ENCODE peak calls at places on chromosomes 16 and 17, in seven cellular contexts. B, I, N, W, A, K and X are unnamed samples.

GRCh38 chr16:19517424-19518089 is 4.3 kb downstream of the GDE1 start:
- DNase-seq in I (no peak), A (no peak), K (peak), N (no peak), B (peak), W (no peak), X (no peak)

GRCh38 chr16:71807905-71808592 is 585 bp downstream of the AP1G1 start:
- DNase-seq in W (peak), I (peak), B (peak), N (no peak), A (no peak), K (peak), X (peak)

GRCh38 chr17:81815646-81815985 is 11.7 kb downstream of the GCGR start:
- DNase-seq in A (no peak), K (no peak), N (no peak), I (no peak), W (no peak), B (no peak), X (no peak)

GRCh38 chr17:5783269-5783668 is 199.0 kb upstream of the NLRP1 start:
- DNase-seq in B (no peak), K (no peak), A (no peak), N (no peak), I (no peak), W (no peak), X (no peak)

GRCh38 chr17:71966459-71967313 is 154.1 kb upstream of the SOX9 start:
- DNase-seq in A (no peak), K (no peak), N (no peak), I (no peak), W (no peak), B (no peak), X (no peak)

GRCh38 chr16:22333457-22333994 is 36.3 kb downstream of the POLR3E start:
- DNase-seq in A (no peak), I (no peak), B (no peak), N (no peak), K (no peak), W (no peak), X (no peak)

GRCh38 chr16:17467923-17468540 is 2.7 kb downstream of the XYLT1 start:
- DNase-seq in B (peak), W (peak), A (peak), K (peak), N (peak), I (peak), X (no peak)

GRCh38 chr17:56821847-56822534 is 11.7 kb downstream of the C17orf67 start:
- DNase-seq in B (no peak), K (no peak), A (no peak), I (no peak), N (no peak), W (no peak), X (no peak)

GRCh38 chr16:56013962-56014552 is 138.9 kb upstream of the CES5A start:
- DNase-seq in A (no peak), K (no peak), N (peak), B (peak), W (peak), I (no peak), X (peak)

GRCh38 chr17:48904428-48904827 is 3.8 kb upstream of the UBE2Z start:
- DNase-seq in A (no peak), N (no peak), I (no peak), W (no peak), K (no peak), B (no peak), X (no peak)

GRCh38 chr17:65536573-65537342 is 24.7 kb downstream of the AXIN2 start:
- DNase-seq in W (no peak), N (no peak), I (no peak), B (no peak), A (no peak), K (no peak), X (no peak)

GRCh38 chr17:27602721-27603445 is 28.1 kb upstream of the LGALS9 start:
- DNase-seq in I (peak), W (peak), B (peak), A (peak), N (peak), K (peak), X (peak)

GRCh38 chr17:66540131-66540781 is 237.8 kb downstream of the PRKCA start:
- DNase-seq in N (no peak), K (peak), W (peak), I (no peak), B (peak), A (peak), X (no peak)

GRCh38 chr17:34299918-34300600 is 14.5 kb downstream of the CCL11 start:
- DNase-seq in I (no peak), A (no peak), K (peak), N (no peak), B (peak), W (no peak), X (no peak)

GRCh38 chr16:23754594-23755483 is at the start of gene CHP2:
- DNase-seq in I (peak), K (no peak), B (no peak), N (no peak), A (no peak), W (peak), X (no peak)

GRCh38 chr17:35241520-35241919 is 1.4 kb upstream of the SLFN5 start:
- DNase-seq in K (no peak), A (no peak), N (no peak), W (peak), B (no peak), I (no peak), X (no peak)

GRCh38 chr17:27929990-27930389 is 36.8 kb upstream of the LYRM9 start:
- DNase-seq in W (no peak), N (no peak), B (no peak), K (peak), I (no peak), A (no peak), X (no peak)

GRCh38 chr16:53504665-53505064 is 1.7 kb upstream of the AKTIP start:
- DNase-seq in I (no peak), B (peak), N (no peak), K (peak), A (no peak), W (no peak), X (no peak)

GRCh38 chr17:7464081-7464480 is 15.3 kb downstream of the ZBTB4 start:
- DNase-seq in K (no peak), N (no peak), W (no peak), B (no peak), A (no peak), I (no peak), X (no peak)

GRCh38 chr17:57749701-57750100 is 4.6 kb upstream of the CCDC182 start:
- DNase-seq in A (no peak), K (no peak), B (no peak), N (no peak), I (no peak), W (no peak), X (no peak)

GRCh38 chr16:67236551-67237395 is 9.8 kb downstream of the TMEM208 start:
- DNase-seq in I (peak), A (no peak), K (peak), B (peak), N (peak), W (peak), X (peak)

GRCh38 chr16:57480754-57481230 is 5.5 kb downstream of the DOK4 start:
- DNase-seq in W (no peak), K (no peak), B (no peak), N (no peak), A (no peak), I (peak), X (no peak)

GRCh38 chr17:40648326-40648968 is 829 bp upstream of the SMARCE1 start:
- DNase-seq in W (peak), B (peak), A (no peak), I (no peak), K (peak), N (no peak), X (peak)

GRCh38 chr17:15019158-15019557 is 246.0 kb downstream of the PMP22 start:
- DNase-seq in K (no peak), W (no peak), I (no peak), N (no peak), A (no peak), B (no peak), X (no peak)

DNA sequence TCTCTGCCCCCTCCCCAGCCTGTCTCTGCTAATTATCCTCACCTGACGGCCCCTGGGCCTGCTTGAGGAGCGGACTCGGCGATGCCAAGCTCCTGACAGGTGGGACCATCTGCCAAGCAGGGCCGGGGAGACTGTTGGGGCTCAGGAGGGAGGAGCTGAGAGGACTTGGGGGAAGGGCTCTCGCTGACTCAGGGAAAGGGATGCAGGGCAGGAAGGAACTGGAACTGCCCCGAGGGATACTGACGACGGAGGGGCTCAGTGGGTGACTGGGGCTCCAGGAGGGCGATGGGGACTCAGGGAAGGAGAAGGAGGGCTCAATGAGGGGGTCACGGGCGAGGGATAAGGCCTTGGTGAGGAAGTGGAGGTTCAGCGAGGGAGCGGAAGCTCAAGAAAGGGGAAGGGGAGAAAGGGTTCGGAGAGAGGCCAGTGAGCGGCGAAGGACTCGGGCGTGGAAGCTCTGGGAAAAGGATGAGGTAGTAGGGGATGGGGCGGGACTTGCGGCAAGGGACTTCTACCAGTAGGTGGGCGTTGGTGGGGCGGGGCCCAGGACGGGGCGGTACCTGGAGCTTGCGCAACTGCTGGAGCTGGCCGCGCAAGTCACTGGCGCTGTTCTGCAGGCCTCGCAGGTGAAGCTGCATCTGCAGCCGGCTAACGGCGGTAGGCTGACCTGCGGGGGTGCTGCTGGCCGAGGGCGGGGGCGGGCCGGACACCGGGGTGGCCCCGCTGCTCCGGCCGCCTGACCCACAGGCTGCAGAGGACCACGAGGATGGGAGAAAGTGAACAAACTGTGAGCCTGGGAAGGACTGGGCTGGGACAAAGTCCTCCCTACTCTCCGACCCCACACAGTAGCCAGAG is 46.5 kb downstream of the SRCIN1 start:
- DNase-seq in I (peak), B (peak), W (peak), A (no peak), N (peak), K (peak), X (peak)
- H3K4me3 ChIP-seq in I (peak), B (peak), W (no peak), A (no peak), N (peak), K (no peak), X (peak)

GRCh38 chr16:27366687-27367462 is 35.1 kb upstream of the IL21R start:
- DNase-seq in I (no peak), K (no peak), A (no peak), N (no peak), W (no peak), B (peak), X (no peak)
- H3K4me3 ChIP-seq in I (no peak), K (no peak), A (no peak), N (peak), W (no peak), B (no peak), X (no peak)

DNA sequence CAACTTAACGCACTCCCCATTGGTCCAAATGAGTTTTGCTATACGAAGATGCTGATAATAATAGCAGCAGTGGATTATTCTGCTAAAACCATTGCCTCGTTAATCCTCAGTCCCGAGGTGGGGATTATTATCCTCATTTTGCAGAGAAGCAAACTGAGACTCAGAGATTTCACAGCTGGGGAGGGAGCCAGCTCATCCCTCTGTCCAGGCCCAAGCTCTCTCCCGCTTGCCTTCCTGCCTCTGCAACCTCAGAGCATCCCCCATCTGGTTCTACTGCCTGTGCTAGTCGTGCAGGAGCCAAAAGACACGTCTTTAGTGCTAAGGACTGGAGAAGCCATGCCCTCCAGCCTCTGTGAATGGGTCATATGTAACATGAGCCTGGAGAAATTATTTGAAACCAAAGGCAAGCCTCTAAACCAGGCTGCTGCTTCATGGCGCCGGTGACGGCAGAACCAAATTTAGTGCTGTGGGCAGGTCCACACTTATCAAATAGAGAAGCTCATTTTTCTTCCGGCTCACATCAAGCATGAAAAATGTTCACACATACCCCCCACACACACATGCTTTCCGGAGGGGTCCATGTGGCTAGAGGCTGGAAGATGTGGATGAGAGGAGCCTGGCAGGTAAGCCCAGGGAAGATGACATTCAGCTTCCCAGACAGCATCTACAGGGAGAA is 13.5 kb downstream of the MAPT start:
- DNase-seq in K (no peak), B (no peak), W (no peak), I (peak), N (no peak), A (no peak), X (no peak)
- H3K4me3 ChIP-seq in K (no peak), B (no peak), W (no peak), I (peak), N (no peak), A (no peak), X (no peak)

GRCh38 chr17:74430706-74431567 is 951 bp upstream of the GPRC5C start:
- DNase-seq in W (peak), I (peak), K (peak), A (no peak), N (no peak), B (peak), X (peak)

GRCh38 chr17:74431568-74432483 is at the start of gene GPRC5C:
- DNase-seq in W (peak), K (no peak), A (no peak), I (peak), N (peak), B (peak), X (peak)

GRCh38 chr17:74430385-74430705 is 1.5 kb upstream of the GPRC5C start:
- DNase-seq in K (no peak), I (no peak), N (no peak), B (no peak), A (no peak), W (no peak), X (no peak)

GRCh38 chr17:74427763-74428153 is 4.1 kb upstream of the GPRC5C start:
- DNase-seq in A (no peak), N (no peak), K (no peak), I (no peak), B (no peak), W (no peak), X (no peak)

DNA sequence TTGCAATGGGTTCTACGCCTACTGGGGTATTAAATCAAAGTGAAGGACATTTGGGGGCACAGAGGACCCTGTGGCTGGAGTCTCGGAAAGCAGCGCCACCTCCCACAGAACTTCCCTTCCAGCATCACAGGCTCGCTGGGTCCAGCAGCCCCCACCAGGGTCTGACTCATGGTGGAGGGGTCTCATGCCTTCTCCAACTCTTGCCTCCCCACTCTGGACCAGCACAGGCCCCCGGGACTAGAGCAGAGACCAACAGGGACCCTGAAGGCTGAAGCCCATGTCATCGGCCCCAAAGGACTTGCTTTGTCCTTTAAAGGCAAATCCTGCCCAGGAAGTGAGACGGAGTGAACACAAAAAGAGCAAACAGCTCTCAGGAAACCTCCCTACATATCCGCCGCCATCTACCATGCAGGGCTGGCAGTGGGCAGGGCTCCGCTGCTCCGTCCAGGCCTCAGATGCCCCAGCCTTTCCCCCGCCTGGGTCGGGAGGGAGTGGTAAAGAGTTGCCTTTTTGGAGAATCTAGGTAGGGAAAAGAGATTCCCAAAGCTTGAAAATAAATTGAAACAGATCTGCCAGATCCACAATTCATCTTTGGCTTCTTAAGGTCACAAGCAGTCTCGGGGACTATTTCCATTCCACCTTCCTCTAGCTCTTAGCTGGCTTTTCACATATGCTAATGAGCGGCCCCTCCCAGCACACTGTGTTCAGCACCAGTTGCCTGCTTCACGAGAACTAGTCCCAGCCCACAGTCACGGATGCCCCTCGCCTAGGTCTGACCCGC is 2.1 kb upstream of the GPRC5C start:
- DNase-seq in W (peak), N (no peak), I (no peak), K (no peak), B (peak), A (no peak), X (peak)
- H3K4me3 ChIP-seq in W (no peak), N (no peak), I (no peak), K (no peak), B (peak), A (no peak), X (peak)

GRCh38 chr16:72873853-72874252 is 174.1 kb downstream of the ZFHX3 start:
- DNase-seq in B (no peak), N (no peak), K (no peak), A (no peak), I (no peak), W (no peak), X (no peak)
- H3K4me3 ChIP-seq in B (no peak), N (no peak), K (no peak), A (no peak), I (no peak), W (no peak), X (no peak)

GRCh38 chr16:75014318-75014717 is 15.5 kb downstream of the ZNRF1 start:
- DNase-seq in W (no peak), K (no peak), I (no peak), A (no peak), B (no peak), N (no peak), X (no peak)

GRCh38 chr16:75010427-75010826 is 11.6 kb downstream of the ZNRF1 start:
- DNase-seq in A (no peak), I (no peak), W (no peak), N (no peak), B (no peak), K (no peak), X (no peak)

GRCh38 chr16:75011634-75012307 is 12.9 kb downstream of the ZNRF1 start:
- DNase-seq in N (no peak), K (peak), W (no peak), I (no peak), A (peak), B (peak), X (peak)

GRCh38 chr16:75007443-75007842 is 8.6 kb downstream of the ZNRF1 start:
- DNase-seq in N (no peak), B (no peak), W (no peak), K (no peak), I (no peak), A (no peak), X (no peak)

DNA sequence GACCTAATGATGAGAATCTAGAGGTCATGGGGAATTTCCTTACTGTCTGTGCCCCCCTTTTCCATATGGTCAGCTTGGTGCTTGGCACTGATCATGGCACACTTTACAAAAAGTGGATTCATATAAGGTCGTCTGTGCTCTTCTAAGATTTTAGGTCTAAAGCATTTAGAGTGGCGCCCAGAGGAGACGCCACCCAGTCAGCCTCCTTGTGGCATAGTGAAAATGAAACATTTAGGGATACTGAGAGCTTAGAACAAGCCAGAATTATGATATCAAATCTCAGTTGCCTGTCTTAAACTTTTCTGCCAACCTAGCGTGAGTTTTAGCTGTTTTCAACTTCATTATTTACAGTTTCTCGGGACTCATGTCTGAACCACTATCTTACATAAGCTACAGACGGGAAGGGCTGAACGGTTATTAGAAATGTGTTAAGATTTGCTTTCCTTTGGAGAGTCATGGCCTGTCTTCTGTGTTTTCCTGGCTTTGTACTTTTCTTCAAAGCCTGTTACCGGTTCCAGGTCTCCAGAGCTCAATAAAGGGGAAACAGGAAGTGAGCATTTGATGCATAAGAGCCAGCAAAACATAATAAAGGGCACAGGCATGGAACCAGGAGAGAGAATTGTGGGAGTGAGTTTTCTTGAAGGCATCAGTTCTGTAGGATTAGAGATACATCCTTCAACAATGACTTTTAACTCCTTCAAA is 13.7 kb downstream of the ZNRF1 start:
- DNase-seq in W (no peak), A (no peak), N (no peak), K (no peak), B (peak), I (no peak), X (no peak)
- H3K4me3 ChIP-seq in W (no peak), A (no peak), N (no peak), K (no peak), B (no peak), I (no peak), X (no peak)

DNA sequence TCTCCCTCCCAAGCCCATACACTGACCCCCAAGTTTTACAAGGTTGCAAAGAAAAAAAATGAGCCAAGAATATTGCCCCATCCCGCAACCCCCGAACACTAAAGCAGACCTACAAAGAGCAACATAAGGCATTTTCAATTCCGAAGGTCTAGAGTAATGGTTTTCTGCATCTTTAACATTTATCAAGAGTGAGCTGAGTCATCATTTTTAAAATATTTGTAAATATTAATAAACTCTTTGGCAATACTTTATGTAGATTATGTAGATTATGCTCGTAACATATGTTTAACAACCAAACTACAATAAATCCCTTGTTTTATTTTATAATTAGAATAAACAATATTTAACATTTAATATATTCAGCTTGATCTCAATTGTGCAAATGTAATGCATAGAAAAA is 1.4 kb downstream of the ZNF624 start:
- DNase-seq in I (no peak), K (no peak), N (no peak), A (no peak), B (no peak), W (no peak), X (no peak)
- H3K4me3 ChIP-seq in I (no peak), K (no peak), N (no peak), A (peak), B (no peak), W (no peak), X (no peak)

GRCh38 chr17:16287563-16288027 is 65.7 kb downstream of the CENPV start:
- DNase-seq in B (peak), A (peak), N (no peak), W (no peak), K (peak), I (no peak), X (no peak)
- H3K4me3 ChIP-seq in B (no peak), A (no peak), N (peak), W (no peak), K (no peak), I (no peak), X (no peak)